ENCODE peak calls at places on chromosomes 5 and 9, in nine cellular contexts. P is A549, W is uterus, T is heart left ventricle, G is prostate gland, N is upper lobe of left lung, I is IMR-90, S is adrenal gland, Q is tibial nerve. A is an unnamed sample.
A peak's percentile ranks its signal among the peaks of the same experiment; 100 is the strongest.

GRCh38 chr5:94810281-94810680 is 191.8 kb downstream of the SLF1 start:
- DNase-seq in P (no peak), I (no peak), G (no peak), Q (no peak), S (no peak), T (no peak), W (no peak), N (no peak), A (no peak)

GRCh38 chr5:100623719-100624118 is 88.5 kb downstream of the FAM174A start:
- DNase-seq in P (peak; percentile 14), N (no peak), I (peak; percentile 25), G (no peak), W (no peak), S (no peak), T (no peak), Q (no peak), A (no peak)

GRCh38 chr5:156715287-156715686 is 134.8 kb upstream of the PPP1R2B start:
- DNase-seq in Q (no peak), W (no peak), T (no peak), P (no peak), I (no peak), G (no peak), N (no peak), S (no peak), A (no peak)

GRCh38 chr5:163623524-163623923 is 118.1 kb downstream of the MAT2B start:
- DNase-seq in S (no peak), P (no peak), I (no peak), G (no peak), T (no peak), W (no peak), N (no peak), Q (no peak), A (no peak)

GRCh38 chr5:107282061-107282460 is 388.7 kb downstream of the EFNA5 start:
- DNase-seq in W (no peak), G (no peak), Q (no peak), I (no peak), P (no peak), T (no peak), N (no peak), S (no peak), A (no peak)

GRCh38 chr9:127178646-127179632 is 56.5 kb upstream of the ANGPTL2 start:
- DNase-seq in N (no peak), T (no peak), Q (no peak), P (no peak), W (peak; percentile 32), I (no peak), G (peak; percentile 32), S (no peak), A (no peak)

GRCh38 chr5:54946306-54946705 is 39.1 kb downstream of the ESM1 start:
- DNase-seq in S (no peak), Q (no peak), P (no peak), G (no peak), I (no peak), T (no peak), N (no peak), W (no peak), A (no peak)

GRCh38 chr9:91954841-91955471 is 4.9 kb upstream of the ROR2 start:
- DNase-seq in W (peak; percentile 44), Q (peak; percentile 30), T (peak; percentile 50), P (peak; percentile 69), S (peak; percentile 73), N (no peak), I (peak; percentile 91), G (peak; percentile 62), A (no peak)

GRCh38 chr5:1471997-1472963 is 27.0 kb upstream of the SLC6A3 start:
- DNase-seq in I (no peak), G (no peak), T (peak; percentile 7), P (no peak), W (peak; percentile 10), Q (no peak), N (no peak), S (no peak), A (no peak)

GRCh38 chr5:135033026-135033861 is 784 bp downstream of the PITX1 start:
- DNase-seq in W (no peak), S (peak; percentile 35), I (peak; percentile 56), P (peak; percentile 62), T (no peak), G (peak; percentile 32), Q (no peak), N (peak; percentile 89), A (no peak)

GRCh38 chr9:22050924-22051323 is 41.8 kb upstream of the CDKN2B start:
- DNase-seq in I (no peak), N (no peak), G (no peak), P (no peak), S (no peak), Q (no peak), W (no peak), T (no peak), A (no peak)

GRCh38 chr5:38666668-38667498 is 110.4 kb upstream of the LIFR start:
- DNase-seq in Q (peak; percentile 66), S (peak; percentile 31), W (no peak), N (no peak), I (peak; percentile 34), T (peak; percentile 42), P (peak; percentile 46), G (peak; percentile 73), A (no peak)

GRCh38 chr9:114930063-114930812 is at the start of gene TNFSF8:
- DNase-seq in N (peak; percentile 67), I (no peak), Q (no peak), P (no peak), T (peak; percentile 31), W (no peak), G (no peak), S (no peak), A (no peak)

DNA sequence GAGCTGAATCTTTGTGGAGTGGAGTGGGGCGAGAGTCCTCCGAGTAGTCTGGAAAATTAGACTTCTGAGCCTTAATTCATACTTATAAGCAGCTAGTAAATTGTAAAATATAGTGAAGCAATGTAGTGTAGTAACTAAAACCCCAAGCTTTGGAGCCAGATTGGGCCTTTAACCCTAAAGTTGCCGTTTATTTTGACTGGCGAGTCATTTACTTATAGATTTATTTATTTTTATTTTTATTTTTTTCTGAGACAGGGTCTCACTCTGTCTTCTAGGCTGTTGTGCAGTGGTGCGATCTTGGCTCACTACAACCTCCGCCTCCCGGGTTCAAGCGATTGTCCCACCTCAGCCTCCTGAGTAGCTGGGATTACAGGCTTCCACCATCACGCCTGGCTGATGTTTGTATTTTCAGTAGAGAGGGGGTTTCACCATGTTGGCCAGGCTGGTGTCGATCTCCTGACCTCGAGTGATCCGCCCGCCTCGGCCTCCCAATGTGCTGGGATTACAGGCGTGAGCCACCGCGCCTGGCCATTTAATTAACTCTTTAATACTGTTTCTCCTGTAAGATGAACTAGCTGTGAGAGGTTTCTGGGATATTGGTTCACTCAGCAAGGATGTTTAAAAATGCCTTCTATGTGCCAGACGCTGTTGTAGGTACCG is 687 bp upstream of the RPS23 start:
- DNase-seq in P (no peak), W (no peak), S (no peak), T (no peak), I (no peak), G (no peak), N (peak; percentile 34), Q (no peak), A (no peak)
- TF ChIP-seq POLR2A in P (peak; percentile 45), W (no peak), S (no peak), T (no peak), I (no peak), G (no peak), N (no peak), Q (no peak), A (no peak)

GRCh38 chr5:132877938-132878337 is 4.5 kb downstream of the LEAP2 start:
- DNase-seq in P (no peak), G (peak; percentile 64), T (peak; percentile 68), W (no peak), S (no peak), I (peak; percentile 82), N (no peak), Q (no peak), A (no peak)
- TF ChIP-seq POLR2A in P (no peak), G (no peak), T (no peak), W (no peak), S (no peak), I (no peak), N (no peak), Q (no peak), A (no peak)

GRCh38 chr9:133459476-133460404 is at the start of gene CACFD1:
- DNase-seq in W (peak; percentile 97), G (peak; percentile 97), I (peak; percentile 81), Q (peak; percentile 94), P (peak; percentile 95), S (peak; percentile 97), T (peak; percentile 97), N (peak; percentile 98), A (peak; percentile 99)
- TF ChIP-seq POLR2A in W (peak; percentile 62), G (peak; percentile 84), I (peak; percentile 77), Q (peak; percentile 77), P (peak; percentile 62), S (peak; percentile 78), T (peak; percentile 76), N (peak; percentile 78), A (peak; percentile 59)

GRCh38 chr5:138354387-138354786 is 1.9 kb downstream of the KDM3B start:
- DNase-seq in N (no peak), W (no peak), T (no peak), I (no peak), Q (no peak), S (no peak), P (no peak), G (no peak), A (no peak)

GRCh38 chr5:138352071-138352721 is at the start of gene KDM3B:
- DNase-seq in G (peak; percentile 61), P (peak; percentile 94), S (peak; percentile 78), T (peak; percentile 82), Q (peak; percentile 70), N (peak; percentile 98), I (peak; percentile 80), W (peak; percentile 87), A (peak; percentile 87)

GRCh38 chr5:138353550-138353893 is 1.0 kb downstream of the KDM3B start:
- DNase-seq in I (no peak), S (no peak), W (no peak), N (no peak), G (no peak), Q (no peak), P (no peak), T (no peak), A (no peak)

GRCh38 chr5:138351517-138351916 is 968 bp upstream of the KDM3B start:
- DNase-seq in P (no peak), G (no peak), W (no peak), S (no peak), Q (no peak), N (no peak), I (no peak), T (no peak), A (no peak)

GRCh38 chr5:138352722-138353549 is 451 bp downstream of the KDM3B start:
- DNase-seq in G (peak; percentile 62), P (peak; percentile 60), S (peak; percentile 69), N (peak; percentile 93), Q (peak; percentile 54), T (peak; percentile 73), I (peak; percentile 47), W (peak; percentile 60), A (peak; percentile 61)
- TF ChIP-seq POLR2A in G (peak; percentile 55), P (peak; percentile 34), S (peak; percentile 54), N (peak; percentile 55), Q (no peak), T (peak; percentile 26), I (peak; percentile 31), W (no peak), A (no peak)